ENCODE peak calls at places on chromosomes 3 and 15, in six cellular contexts. U is GM12878, I is WTC11, G is HepG2, Y is K562, R is H1. V is an unnamed sample.

GRCh38 chr15:75033809-75034208 is 10.4 kb downstream of the PPCDC start:
- DNase-seq in U (no peak), I (no peak), G (no peak), Y (no peak), R (no peak), V (peak)

GRCh38 chr3:192772495-192772894 is 45.2 kb upstream of the FGF12 start:
- DNase-seq in U (no peak), I (peak), G (peak), Y (no peak), R (peak), V (peak)

GRCh38 chr15:85028416-85028815 is 46.8 kb downstream of the PDE8A start:
- DNase-seq in U (no peak), I (no peak), G (no peak), Y (no peak), R (no peak), V (no peak)

GRCh38 chr3:37093481-37093880 is 80.9 kb downstream of the LRRFIP2 start:
- DNase-seq in U (no peak), I (no peak), G (no peak), Y (no peak), R (no peak), V (no peak)

GRCh38 chr15:78085928-78086327 is 6.4 kb upstream of the SH2D7 start:
- DNase-seq in U (no peak), I (no peak), G (no peak), Y (no peak), R (no peak), V (no peak)

GRCh38 chr15:65058394-65059368 is 9.1 kb downstream of the RASL12 start:
- DNase-seq in U (no peak), I (no peak), G (peak), Y (no peak), R (no peak), V (no peak)

GRCh38 chr15:95262866-95263564 is 1031.7 kb downstream of the MCTP2 start:
- DNase-seq in U (no peak), I (no peak), G (no peak), Y (no peak), R (no peak), V (no peak)

GRCh38 chr15:38149315-38149714 is 103.3 kb upstream of the SPRED1 start:
- DNase-seq in U (peak), I (no peak), G (no peak), Y (no peak), R (no peak), V (no peak)

GRCh38 chr15:29032229-29032625 is 146.5 kb downstream of the APBA2 start:
- DNase-seq in U (no peak), I (no peak), G (no peak), Y (no peak), R (no peak), V (no peak)

GRCh38 chr3:153734777-153735551 is 386.2 kb upstream of the ARHGEF26 start:
- DNase-seq in U (no peak), I (no peak), G (peak), Y (no peak), R (no peak), V (no peak)

GRCh38 chr3:125480656-125481374 is 39.2 kb downstream of the SNX4 start:
- DNase-seq in U (no peak), I (no peak), G (no peak), Y (no peak), R (no peak), V (no peak)

GRCh38 chr15:80854104-80854503 is 74.9 kb downstream of the CEMIP start:
- DNase-seq in U (no peak), I (no peak), G (no peak), Y (no peak), R (no peak), V (no peak)

GRCh38 chr3:17645074-17645698 is 97.2 kb downstream of the TBC1D5 start:
- DNase-seq in U (no peak), I (no peak), G (peak), Y (peak), R (no peak), V (peak)

GRCh38 chr3:77605308-77605707 is 565.4 kb downstream of the ROBO2 start:
- DNase-seq in U (no peak), I (no peak), G (peak), Y (no peak), R (no peak), V (no peak)

GRCh38 chr15:97087337-97087736 is 756.8 kb downstream of the NR2F2 start:
- DNase-seq in U (no peak), I (no peak), G (no peak), Y (no peak), R (no peak), V (no peak)

GRCh38 chr15:99279783-99280307 is 28.6 kb downstream of the LRRC28 start:
- DNase-seq in U (no peak), I (no peak), G (no peak), Y (no peak), R (no peak), V (no peak)

GRCh38 chr3:64011685-64012084 is 11.6 kb downstream of the PSMD6 start:
- DNase-seq in U (no peak), I (no peak), G (no peak), Y (no peak), R (no peak), V (no peak)

GRCh38 chr3:133927543-133928066 is 31.9 kb upstream of the RAB6B start:
- DNase-seq in U (no peak), I (peak), G (no peak), Y (peak), R (no peak), V (peak)

GRCh38 chr3:158725348-158725966 is 6.8 kb downstream of the RARRES1 start:
- DNase-seq in U (no peak), I (no peak), G (peak), Y (no peak), R (no peak), V (no peak)

GRCh38 chr3:181313379-181313778 is 323.8 kb upstream of the DNAJC19 start:
- DNase-seq in U (no peak), I (no peak), G (no peak), Y (no peak), R (no peak), V (no peak)

GRCh38 chr3:128447561-128448013 is 19.1 kb downstream of the DNAJB8 start:
- DNase-seq in U (peak), I (no peak), G (no peak), Y (no peak), R (no peak), V (no peak)

GRCh38 chr15:25971053-25971452 is 107.9 kb upstream of the ATP10A start:
- DNase-seq in U (no peak), I (no peak), G (no peak), Y (no peak), R (no peak), V (no peak)

GRCh38 chr3:46369675-46370132 is 1.0 kb upstream of the CCR5 start:
- DNase-seq in U (no peak), I (no peak), G (no peak), Y (no peak), R (no peak), V (no peak)

GRCh38 chr15:66070220-66070934 is 183.2 kb downstream of the MEGF11 start:
- DNase-seq in U (no peak), I (no peak), G (no peak), Y (no peak), R (no peak), V (no peak)

GRCh38 chr15:73751896-73752816 is 995 bp downstream of the INSYN1 start:
- DNase-seq in U (no peak), I (no peak), G (no peak), Y (no peak), R (no peak), V (peak)

GRCh38 chr15:89533861-89534544 is 37.6 kb upstream of the RHCG start:
- DNase-seq in U (no peak), I (no peak), G (no peak), Y (no peak), R (no peak), V (no peak)

GRCh38 chr3:147120029-147120428 is 286.3 kb downstream of the ZIC4 start:
- DNase-seq in U (no peak), I (no peak), G (peak), Y (no peak), R (no peak), V (peak)

GRCh38 chr15:30859091-30859874 is 44.4 kb upstream of the FAN1 start:
- DNase-seq in U (no peak), I (no peak), G (peak), Y (peak), R (no peak), V (peak)

GRCh38 chr15:56240390-56240789 is 3.3 kb downstream of the RFX7 start:
- DNase-seq in U (no peak), I (no peak), G (no peak), Y (no peak), R (no peak), V (no peak)

GRCh38 chr3:124442463-124442862 is 287.8 kb upstream of the UMPS start:
- DNase-seq in U (no peak), I (no peak), G (no peak), Y (no peak), R (no peak), V (no peak)

GRCh38 chr3:103991461-103992115 is 1375.1 kb upstream of the ALCAM start:
- DNase-seq in U (no peak), I (peak), G (no peak), Y (peak), R (no peak), V (peak)
- TF ChIP-seq CREB1 in U (no peak), I (no peak), G (no peak), Y (no peak), R (no peak), V (no peak)

GRCh38 chr3:127037021-127037400 is 54.1 kb downstream of the PLXNA1 start:
- DNase-seq in U (no peak), I (no peak), G (no peak), Y (no peak), R (no peak), V (no peak)
- TF ChIP-seq CREB1 in U (no peak), I (no peak), G (no peak), Y (no peak), R (no peak), V (no peak)

GRCh38 chr15:70182858-70183695 is 85.4 kb upstream of the TLE3 start:
- DNase-seq in U (no peak), I (peak), G (no peak), Y (no peak), R (no peak), V (peak)
- TF ChIP-seq CREB1 in U (no peak), I (no peak), G (no peak), Y (no peak), R (no peak), V (no peak)

GRCh38 chr3:76044601-76045600 is 259.6 kb upstream of the ZNF717 start:
- DNase-seq in U (no peak), I (peak), G (no peak), Y (peak), R (no peak), V (peak)
- TF ChIP-seq CREB1 in U (no peak), I (no peak), G (no peak), Y (no peak), R (no peak), V (no peak)

DNA sequence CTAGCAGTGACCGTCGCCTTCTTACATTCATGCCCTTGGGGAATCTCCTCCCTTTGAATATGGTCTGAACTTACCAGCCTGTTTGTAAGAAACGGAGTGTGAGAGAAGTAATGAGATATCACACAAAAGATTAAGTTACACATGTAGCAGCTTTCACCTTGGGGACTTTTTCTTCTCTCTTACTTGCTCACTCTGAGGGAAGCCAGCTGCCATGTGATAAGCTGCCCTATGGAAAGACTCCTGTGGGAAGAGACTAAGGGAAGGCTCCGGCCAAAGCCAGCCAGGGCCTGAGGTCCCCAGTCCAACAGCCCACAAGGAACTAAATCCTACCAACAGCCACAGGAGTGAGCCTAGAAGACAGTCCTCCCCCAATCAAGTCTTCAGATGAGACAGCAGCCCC is 190.4 kb upstream of the TSC22D2 start:
- DNase-seq in U (no peak), I (no peak), G (no peak), Y (no peak), R (no peak), V (no peak)
- TF ChIP-seq CREB1 in U (no peak), I (no peak), G (no peak), Y (no peak), R (no peak), V (no peak)

DNA sequence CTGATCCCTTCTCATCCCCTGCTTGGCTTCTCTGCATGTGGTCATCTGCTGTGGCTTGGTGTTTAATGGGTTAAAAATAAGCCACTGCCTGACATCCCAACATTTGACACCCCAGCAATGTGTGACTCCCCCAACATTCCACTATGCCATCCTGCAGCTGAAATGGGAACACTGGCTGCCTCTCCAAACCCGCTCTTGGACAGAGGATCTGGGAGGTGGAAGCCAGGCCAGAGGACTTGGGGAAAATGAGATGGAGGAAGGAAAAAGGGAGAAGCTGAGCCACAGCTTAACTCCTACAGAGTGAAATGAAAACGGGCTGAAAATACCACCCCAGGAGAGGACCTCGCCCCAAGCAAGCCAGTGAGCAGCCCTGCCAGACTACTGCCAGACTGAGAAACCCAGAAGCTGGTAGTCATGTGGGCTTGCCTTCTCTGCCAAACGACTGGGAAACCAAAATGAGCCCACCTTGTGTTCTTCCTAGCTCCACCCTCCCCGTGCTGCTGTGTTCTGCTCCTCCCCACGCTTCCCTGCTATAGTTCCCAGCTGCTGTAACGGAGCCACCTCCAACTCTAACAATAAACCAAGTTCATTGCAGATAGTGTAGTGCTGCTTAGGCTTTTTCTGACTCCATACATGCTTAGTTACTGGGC is 13.7 kb downstream of the MAP1A start:
- DNase-seq in U (no peak), I (no peak), G (no peak), Y (no peak), R (no peak), V (peak)
- TF ChIP-seq CREB1 in U (no peak), I (no peak), G (no peak), Y (no peak), R (no peak), V (no peak)

V was measured in GM23338.